ENCODE peak calls at places on chromosomes 11 and 22, in four cellular contexts. Z is A673; E is M059J; Y is activated CD4-positive, alpha-beta T cell treated with anti-CD3 and anti-CD28 coated beads for 1 hour. P is an unnamed sample.

GRCh38 chr11:113014731-113015455 is 53.7 kb downstream of the NCAM1 start:
- DNase-seq in Z (no peak), E (no peak), Y (no peak), P (no peak)

GRCh38 chr11:110075087-110075821 is 17.9 kb upstream of the ZC3H12C start:
- DNase-seq in Z (peak), E (no peak), Y (no peak), P (no peak)

GRCh38 chr22:24482586-24482985 is 12.5 kb upstream of the UPB1 start:
- DNase-seq in Z (peak), E (peak), Y (no peak), P (no peak)

GRCh38 chr11:119694334-119694733 is 34.7 kb downstream of the NECTIN1 start:
- DNase-seq in Z (no peak), E (peak), Y (no peak), P (no peak)

GRCh38 chr11:94171693-94172440 is 43.2 kb downstream of the PANX1 start:
- DNase-seq in Z (peak), E (peak), Y (no peak), P (peak)

GRCh38 chr11:18005376-18006129 is 7.3 kb downstream of the SERGEF start:
- DNase-seq in Z (no peak), E (peak), Y (no peak), P (no peak)

GRCh38 chr11:118552341-118552740 is 13.4 kb downstream of the IFT46 start:
- DNase-seq in Z (no peak), E (no peak), Y (no peak), P (no peak)

GRCh38 chr22:28414017-28414416 is 265.6 kb downstream of the TTC28 start:
- DNase-seq in Z (no peak), E (no peak), Y (no peak), P (no peak)

GRCh38 chr11:35362571-35362980 is 56.8 kb downstream of the SLC1A2 start:
- DNase-seq in Z (no peak), E (peak), Y (no peak), P (no peak)

GRCh38 chr22:49967333-49968241 is 7.0 kb downstream of the PIM3 start:
- DNase-seq in Z (no peak), E (no peak), Y (no peak), P (no peak)

GRCh38 chr11:72301486-72301885 is 57.5 kb upstream of the PHOX2A start:
- DNase-seq in Z (no peak), E (no peak), Y (no peak), P (no peak)

GRCh38 chr22:29580200-29580810 is 608 bp downstream of the NIPSNAP1 start:
- DNase-seq in Z (no peak), E (no peak), Y (no peak), P (no peak)

GRCh38 chr11:69887330-69887729 is 68.1 kb upstream of the FGF3 start:
- DNase-seq in Z (no peak), E (no peak), Y (no peak), P (no peak)

GRCh38 chr11:76644591-76644990 is 26.0 kb downstream of the LRRC32 start:
- DNase-seq in Z (no peak), E (peak), Y (no peak), P (no peak)

GRCh38 chr11:35682230-35683195 is 19.9 kb downstream of the TRIM44 start:
- DNase-seq in Z (peak), E (no peak), Y (no peak), P (no peak)

GRCh38 chr11:64348611-64349387 is 8.8 kb downstream of the CCDC88B start:
- DNase-seq in Z (no peak), E (peak), Y (no peak), P (no peak)

GRCh38 chr11:93585758-93586157 is 42.6 kb upstream of the SMCO4 start:
- DNase-seq in Z (no peak), E (peak), Y (no peak), P (peak)

GRCh38 chr11:555500-556174 is 4.9 kb downstream of the LMNTD2 start:
- DNase-seq in Z (no peak), E (no peak), Y (no peak), P (no peak)

GRCh38 chr11:117145393-117145761 is 1.3 kb downstream of the PAFAH1B2 start:
- DNase-seq in Z (peak), E (peak), Y (no peak), P (peak)

GRCh38 chr11:72010529-72011233 is 12.0 kb downstream of the IL18BP start:
- DNase-seq in Z (no peak), E (no peak), Y (no peak), P (no peak)

GRCh38 chr11:38156495-38157146 is 1558.6 kb upstream of the RAG2 start:
- DNase-seq in Z (no peak), E (no peak), Y (no peak), P (no peak)

GRCh38 chr11:134045799-134046635 is 22.9 kb upstream of the JAM3 start:
- DNase-seq in Z (no peak), E (no peak), Y (no peak), P (no peak)

GRCh38 chr11:112613051-112613972 is 347.9 kb upstream of the NCAM1 start:
- DNase-seq in Z (peak), E (peak), Y (no peak), P (peak)

GRCh38 chr22:33796494-33796893 is 123.8 kb downstream of the LARGE1 start:
- DNase-seq in Z (no peak), E (no peak), Y (no peak), P (no peak)

GRCh38 chr22:24104307-24105017 is 76.8 kb upstream of the SUSD2 start:
- DNase-seq in Z (no peak), E (no peak), Y (no peak), P (no peak)

GRCh38 chr11:41446107-41446506 is 13.3 kb downstream of the LRRC4C start:
- DNase-seq in Z (no peak), E (no peak), Y (no peak), P (no peak)

P was measured in brain microvascular endothelial cell.